ENCODE peak calls at places on chromosomes 1 and 21, in eight cellular contexts. J is GM12878, U is heart left ventricle, B is prostate gland, P is small intestine, N is skeletal muscle cell, H is MM.1S, A is IMR-90. C is an unnamed sample.

GRCh38 chr1:234214129-234214910 is 158.9 kb upstream of the COA6 start:
- DNase-seq in J (no peak), U (peak), B (peak), P (peak), N (no peak), H (no peak), A (peak), C (no peak)

GRCh38 chr1:229117664-229118300 is 153.1 kb upstream of the RAB4A start:
- DNase-seq in J (no peak), U (peak), B (peak), P (peak), N (no peak), H (no peak), A (peak), C (peak)

GRCh38 chr1:8497196-8497878 is 179.4 kb downstream of the SLC45A1 start:
- DNase-seq in J (no peak), U (no peak), B (no peak), P (no peak), N (peak), H (no peak), A (peak), C (no peak)

GRCh38 chr1:162722036-162722435 is 68.5 kb upstream of the HSD17B7 start:
- DNase-seq in J (no peak), U (no peak), B (no peak), P (no peak), N (no peak), H (no peak), A (no peak), C (no peak)

GRCh38 chr21:38965241-38965640 is 159.5 kb downstream of the ETS2 start:
- DNase-seq in J (no peak), U (no peak), B (no peak), P (no peak), N (no peak), H (no peak), A (peak), C (no peak)

GRCh38 chr1:53740621-53741105 is 1.7 kb upstream of the GLIS1 start:
- DNase-seq in J (no peak), U (no peak), B (no peak), P (no peak), N (peak), H (no peak), A (peak), C (no peak)

GRCh38 chr1:112346802-112347350 is 49.1 kb upstream of the CTTNBP2NL start:
- DNase-seq in J (no peak), U (no peak), B (no peak), P (no peak), N (no peak), H (no peak), A (no peak), C (no peak)

GRCh38 chr1:26138974-26139558 is 19.8 kb upstream of the FAM110D start:
- DNase-seq in J (no peak), U (no peak), B (no peak), P (no peak), N (no peak), H (no peak), A (no peak), C (no peak)

GRCh38 chr1:26677306-26678115 is 18.3 kb upstream of the ARID1A start:
- DNase-seq in J (peak), U (peak), B (peak), P (peak), N (no peak), H (peak), A (peak), C (peak)

GRCh38 chr1:231951399-231951798 is 324.8 kb downstream of the DISC1 start:
- DNase-seq in J (no peak), U (no peak), B (no peak), P (no peak), N (no peak), H (no peak), A (peak), C (no peak)

GRCh38 chr1:234214911-234215892 is 158.1 kb upstream of the COA6 start:
- DNase-seq in J (no peak), U (no peak), B (peak), P (peak), N (no peak), H (no peak), A (no peak), C (peak)

GRCh38 chr1:207418336-207418735 is 35.8 kb upstream of the CR2 start:
- DNase-seq in J (no peak), U (no peak), B (no peak), P (no peak), N (no peak), H (no peak), A (no peak), C (no peak)

GRCh38 chr1:32925360-32926142 is 24.4 kb upstream of the TMEM54 start:
- DNase-seq in J (no peak), U (peak), B (no peak), P (no peak), N (no peak), H (no peak), A (no peak), C (no peak)

GRCh38 chr1:92483442-92484170 is 3.1 kb downstream of the GFI1 start:
- DNase-seq in J (no peak), U (no peak), B (no peak), P (no peak), N (no peak), H (peak), A (no peak), C (peak)

GRCh38 chr1:1627261-1627841 is 4.6 kb upstream of the MMP23B start:
- DNase-seq in J (no peak), U (peak), B (no peak), P (peak), N (no peak), H (no peak), A (no peak), C (peak)

GRCh38 chr21:26982767-26983166 is 15.9 kb upstream of the ADAMTS5 start:
- DNase-seq in J (no peak), U (no peak), B (no peak), P (no peak), N (peak), H (no peak), A (peak), C (no peak)

GRCh38 chr21:36804867-36805611 is 106.1 kb downstream of the SIM2 start:
- DNase-seq in J (no peak), U (no peak), B (no peak), P (no peak), N (no peak), H (no peak), A (no peak), C (no peak)

GRCh38 chr1:4172659-4173599 is 272.9 kb upstream of the C1orf174 start:
- DNase-seq in J (no peak), U (no peak), B (no peak), P (no peak), N (no peak), H (peak), A (no peak), C (no peak)

GRCh38 chr1:66739401-66740157 is 12.7 kb upstream of the DYNLT5 start:
- DNase-seq in J (no peak), U (peak), B (no peak), P (no peak), N (no peak), H (peak), A (no peak), C (no peak)

GRCh38 chr1:214588963-214589597 is 13.9 kb upstream of the CENPF start:
- DNase-seq in J (no peak), U (no peak), B (no peak), P (no peak), N (no peak), H (no peak), A (peak), C (no peak)

GRCh38 chr1:84298688-84299535 is 2.6 kb upstream of the SAMD13 start:
- DNase-seq in J (no peak), U (peak), B (peak), P (peak), N (no peak), H (no peak), A (no peak), C (peak)

DNA sequence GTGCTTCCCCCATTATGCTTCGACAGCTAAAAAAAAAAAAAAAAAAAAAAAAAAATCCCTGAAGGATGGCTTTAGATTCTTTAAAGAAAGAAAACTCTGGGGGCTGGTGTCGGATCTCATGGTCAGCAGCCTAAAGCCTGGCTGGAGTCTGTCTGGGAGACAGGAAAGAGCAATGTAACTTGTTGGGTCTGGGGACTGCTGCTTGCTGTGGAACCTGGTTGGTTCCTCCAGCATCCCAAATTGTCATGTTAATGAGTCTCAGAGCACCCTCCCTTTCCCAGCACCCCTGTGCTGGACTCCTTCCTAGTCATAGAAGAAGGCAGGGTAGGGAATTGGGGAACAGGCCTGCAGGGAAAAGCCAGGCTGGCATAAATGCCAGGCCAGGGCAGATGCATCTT is 3.0 kb downstream of the KCNC4 start:
- DNase-seq in J (no peak), U (no peak), B (no peak), P (no peak), N (no peak), H (no peak), A (no peak), C (no peak)
- H3K4me3 ChIP-seq in J (no peak), U (no peak), B (no peak), P (no peak), N (no peak), H (no peak), A (no peak), C (no peak)

DNA sequence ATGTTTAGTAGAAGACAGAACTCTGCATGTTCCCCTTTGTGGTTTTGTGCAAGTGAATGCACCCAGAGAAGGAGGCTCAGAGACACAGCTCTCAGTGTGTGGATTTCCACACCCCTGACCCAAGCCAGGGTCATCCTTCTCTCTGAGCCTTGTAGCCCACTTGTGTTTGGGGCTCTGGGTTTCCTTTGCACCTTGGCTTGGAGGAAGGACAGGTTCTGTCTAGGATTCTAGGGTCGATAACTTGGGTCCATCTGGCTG is 27.2 kb downstream of the MYOG start:
- DNase-seq in J (no peak), U (no peak), B (no peak), P (no peak), N (no peak), H (no peak), A (no peak), C (no peak)
- H3K4me3 ChIP-seq in J (no peak), U (no peak), B (no peak), P (no peak), N (no peak), H (no peak), A (no peak), C (no peak)

DNA sequence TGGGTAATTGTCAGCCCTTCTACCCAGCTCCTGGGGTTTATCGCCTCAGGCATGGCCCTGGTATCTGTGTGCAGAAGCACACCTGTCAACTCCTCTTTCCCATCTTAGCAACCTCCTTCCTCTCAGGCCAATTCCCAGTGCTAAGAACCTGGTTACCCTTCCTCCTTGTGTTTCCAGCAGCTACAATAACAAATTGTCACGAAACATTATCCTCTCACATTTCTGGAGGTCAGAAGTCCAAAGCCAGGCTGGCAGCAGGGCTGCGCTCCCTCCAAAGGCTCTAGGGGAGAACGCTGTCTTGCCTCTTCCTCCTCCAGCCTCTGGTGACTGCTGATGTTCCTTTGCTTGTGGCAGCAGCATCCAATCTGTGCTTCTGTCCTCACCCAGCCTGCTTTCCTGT is 10.7 kb upstream of the MRPS14 start:
- DNase-seq in J (no peak), U (no peak), B (no peak), P (peak), N (no peak), H (no peak), A (no peak), C (no peak)
- H3K4me3 ChIP-seq in J (no peak), U (no peak), B (no peak), P (no peak), N (no peak), H (no peak), A (no peak), C (no peak)

GRCh38 chr1:23777979-23778814 is at the start of gene PITHD1:
- DNase-seq in J (peak), U (peak), B (peak), P (peak), N (no peak), H (peak), A (peak), C (peak)

GRCh38 chr1:23776198-23776597 is 2.0 kb upstream of the PITHD1 start:
- DNase-seq in J (no peak), U (no peak), B (no peak), P (no peak), N (no peak), H (no peak), A (no peak), C (no peak)

GRCh38 chr1:23784846-23785245 is 6.1 kb upstream of the LYPLA2 start:
- DNase-seq in J (no peak), U (no peak), B (peak), P (no peak), N (no peak), H (no peak), A (no peak), C (no peak)

GRCh38 chr1:23774174-23774880 is 3.9 kb upstream of the PITHD1 start:
- DNase-seq in J (no peak), U (no peak), B (no peak), P (no peak), N (no peak), H (no peak), A (no peak), C (no peak)

DNA sequence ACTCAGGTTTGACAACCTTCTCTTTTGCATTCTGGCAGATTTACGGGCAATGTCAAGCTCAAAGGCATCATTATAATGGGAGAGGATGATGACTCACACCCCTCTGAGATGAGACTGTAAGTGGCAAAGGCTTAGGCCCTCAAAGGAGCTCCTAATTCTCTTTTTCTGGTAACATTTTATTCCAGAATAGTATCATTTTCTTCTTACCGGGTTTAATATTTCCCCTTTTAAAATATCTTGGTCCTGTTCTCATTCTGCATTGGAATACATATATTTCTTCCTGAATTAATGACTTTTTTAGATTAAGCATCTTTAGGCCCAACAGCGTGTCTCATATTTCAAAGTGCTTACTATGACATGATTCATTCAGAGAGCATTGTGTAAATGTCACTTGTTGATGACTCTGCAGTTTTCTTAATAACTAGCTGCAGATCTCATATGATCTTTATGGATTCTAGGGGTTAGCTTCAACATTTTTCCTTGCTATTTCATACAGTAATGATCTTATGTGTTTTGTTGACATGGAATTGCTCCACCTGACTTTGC is 1.7 kb downstream of the PITHD1 start:
- DNase-seq in J (no peak), U (no peak), B (no peak), P (no peak), N (no peak), H (no peak), A (peak), C (no peak)
- H3K4me3 ChIP-seq in J (peak), U (no peak), B (no peak), P (no peak), N (peak), H (no peak), A (no peak), C (no peak)

GRCh38 chr1:153697873-153698647 is 19.6 kb downstream of the NPR1 start:
- DNase-seq in J (no peak), U (peak), B (no peak), P (no peak), N (no peak), H (no peak), A (no peak), C (peak)

GRCh38 chr1:153698648-153699004 is 20.1 kb downstream of the NPR1 start:
- DNase-seq in J (no peak), U (no peak), B (no peak), P (no peak), N (no peak), H (no peak), A (no peak), C (no peak)

GRCh38 chr1:153699116-153699515 is 20.6 kb downstream of the NPR1 start:
- DNase-seq in J (no peak), U (no peak), B (no peak), P (no peak), N (no peak), H (no peak), A (peak), C (no peak)

GRCh38 chr1:153697191-153697872 is 18.8 kb downstream of the NPR1 start:
- DNase-seq in J (no peak), U (peak), B (no peak), P (no peak), N (no peak), H (no peak), A (no peak), C (no peak)

DNA sequence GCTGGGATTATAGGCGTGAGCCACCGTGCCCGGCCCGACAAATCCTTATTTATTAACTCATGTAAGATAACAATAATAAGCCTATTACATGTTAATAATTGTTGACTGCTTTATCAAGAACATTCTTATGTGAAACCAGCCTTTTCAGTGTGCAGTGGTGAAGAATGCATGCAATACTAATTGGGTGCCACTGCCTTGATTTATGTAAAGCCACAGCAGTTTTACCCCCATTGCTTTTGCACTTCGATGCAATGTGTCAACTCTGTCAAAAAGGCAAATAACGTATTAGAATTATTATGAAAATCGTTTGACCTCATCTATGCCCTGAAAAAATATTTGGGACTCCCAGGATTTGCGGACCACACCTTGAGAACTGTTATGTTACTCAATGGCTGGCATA is 18.3 kb downstream of the NPR1 start:
- DNase-seq in J (no peak), U (no peak), B (no peak), P (no peak), N (no peak), H (no peak), A (no peak), C (no peak)
- H3K4me3 ChIP-seq in J (no peak), U (no peak), B (no peak), P (no peak), N (no peak), H (no peak), A (no peak), C (no peak)

GRCh38 chr1:31764307-31765040 is at the start of gene ADGRB2:
- DNase-seq in J (no peak), U (no peak), B (no peak), P (no peak), N (no peak), H (peak), A (no peak), C (no peak)

GRCh38 chr1:31763671-31764306 is 351 bp downstream of the ADGRB2 start:
- DNase-seq in J (no peak), U (no peak), B (no peak), P (no peak), N (no peak), H (peak), A (no peak), C (no peak)

GRCh38 chr1:31765516-31765915 is 1.4 kb upstream of the ADGRB2 start:
- DNase-seq in J (no peak), U (no peak), B (no peak), P (no peak), N (no peak), H (no peak), A (no peak), C (no peak)

GRCh38 chr1:31762726-31763670 is 1.1 kb downstream of the ADGRB2 start:
- DNase-seq in J (no peak), U (peak), B (peak), P (peak), N (no peak), H (peak), A (peak), C (peak)

DNA sequence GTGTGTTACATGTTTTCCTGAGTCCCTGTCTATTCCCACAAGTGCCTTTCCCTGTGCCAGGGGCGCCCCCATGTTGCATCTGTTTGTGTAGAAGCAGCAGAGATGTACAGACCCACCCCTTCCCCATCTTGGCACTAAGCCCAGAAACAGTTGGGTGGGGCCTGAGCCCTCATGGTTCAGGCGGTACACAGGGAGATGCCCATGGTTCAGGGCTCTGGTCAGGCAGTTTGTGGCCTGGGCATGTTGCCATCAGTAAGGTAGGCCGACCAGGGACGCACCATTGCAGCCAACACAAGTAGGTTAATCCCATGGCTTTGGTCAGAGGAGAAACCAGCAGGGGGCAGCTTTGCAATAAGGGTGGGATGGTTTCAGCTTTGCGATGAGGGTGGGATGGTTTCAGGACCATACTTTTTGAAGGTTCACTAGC is 914 bp upstream of the ADGRB2 start:
- DNase-seq in J (no peak), U (no peak), B (no peak), P (no peak), N (no peak), H (peak), A (peak), C (peak)
- H3K4me3 ChIP-seq in J (no peak), U (no peak), B (no peak), P (no peak), N (no peak), H (no peak), A (no peak), C (no peak)

GRCh38 chr1:17043676-17044075 is 10.2 kb downstream of the SDHB start:
- DNase-seq in J (no peak), U (no peak), B (no peak), P (no peak), N (no peak), H (no peak), A (no peak), C (no peak)

GRCh38 chr1:17047924-17048323 is 5.9 kb downstream of the SDHB start:
- DNase-seq in J (no peak), U (no peak), B (no peak), P (no peak), N (no peak), H (no peak), A (no peak), C (no peak)

GRCh38 chr1:17046043-17046657 is 7.7 kb downstream of the SDHB start:
- DNase-seq in J (no peak), U (no peak), B (no peak), P (peak), N (peak), H (peak), A (peak), C (no peak)

GRCh38 chr1:17045140-17045539 is 8.7 kb downstream of the SDHB start:
- DNase-seq in J (no peak), U (peak), B (no peak), P (no peak), N (no peak), H (no peak), A (no peak), C (no peak)

GRCh38 chr1:17045623-17046022 is 8.2 kb downstream of the SDHB start:
- DNase-seq in J (no peak), U (no peak), B (no peak), P (no peak), N (no peak), H (peak), A (no peak), C (no peak)
- H3K4me3 ChIP-seq in J (peak), U (no peak), B (no peak), P (no peak), N (no peak), H (peak), A (no peak), C (no peak)

GRCh38 chr1:217090073-217090911 is 367.1 kb upstream of the ESRRG start:
- DNase-seq in J (no peak), U (peak), B (no peak), P (peak), N (no peak), H (peak), A (no peak), C (peak)
- H3K4me3 ChIP-seq in J (no peak), U (peak), B (peak), P (peak), N (peak), H (peak), A (peak), C (no peak)

C was measured in mucosa of descending colon.